ENCODE peak calls at places on chromosomes 1 and 21, in four cellular contexts. D, H, O and R are unnamed samples.

GRCh38 chr21:36783612-36784383 is 84.9 kb downstream of the SIM2 start:
- DNase-seq in D (no peak), H (no peak), O (peak), R (no peak)

GRCh38 chr1:11701551-11701961 is 10.0 kb downstream of the DRAXIN start:
- DNase-seq in D (no peak), H (no peak), O (no peak), R (no peak)

GRCh38 chr1:201659576-201659975 is 120.6 kb downstream of the NAV1 start:
- DNase-seq in D (no peak), H (no peak), O (no peak), R (no peak)

GRCh38 chr1:111739984-111740765 is 980 bp upstream of the INKA2 start:
- DNase-seq in D (peak), H (no peak), O (no peak), R (peak)

GRCh38 chr1:234858722-234859121 is 248.7 kb upstream of the IRF2BP2 start:
- DNase-seq in D (no peak), H (no peak), O (no peak), R (no peak)

GRCh38 chr1:228323401-228323800 is 83.2 kb downstream of the TRIM11 start:
- DNase-seq in D (no peak), H (no peak), O (no peak), R (no peak)

GRCh38 chr1:89911186-89911976 is 83.5 kb upstream of the ZNF326 start:
- DNase-seq in D (no peak), H (no peak), O (no peak), R (no peak)

GRCh38 chr1:15167386-15167785 is 13.8 kb downstream of the TMEM51 start:
- DNase-seq in D (no peak), H (no peak), O (no peak), R (no peak)

GRCh38 chr1:204287466-204287881 is 72.3 kb downstream of the PLEKHA6 start:
- DNase-seq in D (no peak), H (no peak), O (no peak), R (no peak)

GRCh38 chr21:33110340-33110715 is 40.4 kb downstream of the OLIG1 start:
- DNase-seq in D (no peak), H (no peak), O (no peak), R (no peak)

GRCh38 chr1:68231627-68232303 is 558 bp downstream of the WLS start:
- DNase-seq in D (no peak), H (no peak), O (no peak), R (peak)

GRCh38 chr1:26957306-26957705 is 3.0 kb downstream of the KDF1 start:
- DNase-seq in D (no peak), H (no peak), O (no peak), R (no peak)

GRCh38 chr1:10726355-10726754 is 70.1 kb downstream of the CASZ1 start:
- DNase-seq in D (no peak), H (no peak), O (no peak), R (no peak)

GRCh38 chr1:158149577-158150269 is 31.0 kb upstream of the CD1D start:
- DNase-seq in D (peak), H (peak), O (peak), R (peak)

GRCh38 chr1:214008791-214009612 is 21.2 kb downstream of the PROX1 start:
- DNase-seq in D (no peak), H (no peak), O (no peak), R (no peak)

GRCh38 chr1:116820362-116820761 is 66.1 kb downstream of the CD2 start:
- DNase-seq in D (no peak), H (no peak), O (no peak), R (no peak)

GRCh38 chr21:46509760-46510159 is 51.1 kb downstream of the DIP2A start:
- DNase-seq in D (no peak), H (no peak), O (peak), R (no peak)

GRCh38 chr1:70361727-70362413 is 7.3 kb upstream of the ANKRD13C start:
- DNase-seq in D (no peak), H (no peak), O (no peak), R (no peak)

GRCh38 chr1:113388621-113389355 is 1.5 kb upstream of the MAGI3 start:
- DNase-seq in D (peak), H (no peak), O (peak), R (peak)

GRCh38 chr1:74392186-74392585 is 120.2 kb downstream of the LRRC53 start:
- DNase-seq in D (no peak), H (no peak), O (no peak), R (no peak)

GRCh38 chr1:29912413-29912812 is 676.1 kb downstream of the PTPRU start:
- DNase-seq in D (no peak), H (no peak), O (peak), R (no peak)

GRCh38 chr1:165674599-165674998 is 23.8 kb downstream of the ALDH9A1 start:
- DNase-seq in D (no peak), H (no peak), O (no peak), R (no peak)

GRCh38 chr1:6700853-6701436 is 671 bp downstream of the DNAJC11 start:
- DNase-seq in D (no peak), H (no peak), O (no peak), R (no peak)

GRCh38 chr21:45080639-45081414 is 6.4 kb downstream of the ADARB1 start:
- DNase-seq in D (no peak), H (no peak), O (no peak), R (no peak)

GRCh38 chr1:62438163-62438562 is 1.3 kb downstream of the USP1 start:
- DNase-seq in D (no peak), H (no peak), O (no peak), R (no peak)

GRCh38 chr1:162013289-162013688 is 10.4 kb downstream of the OLFML2B start:
- DNase-seq in D (no peak), H (no peak), O (no peak), R (no peak)

GRCh38 chr1:162009501-162010174 is 14.0 kb downstream of the OLFML2B start:
- DNase-seq in D (no peak), H (no peak), O (no peak), R (no peak)

GRCh38 chr1:162008799-162009198 is 14.9 kb downstream of the OLFML2B start:
- DNase-seq in D (no peak), H (no peak), O (no peak), R (no peak)

GRCh38 chr1:162010175-162010506 is 13.5 kb downstream of the OLFML2B start:
- DNase-seq in D (no peak), H (no peak), O (no peak), R (no peak)

DNA sequence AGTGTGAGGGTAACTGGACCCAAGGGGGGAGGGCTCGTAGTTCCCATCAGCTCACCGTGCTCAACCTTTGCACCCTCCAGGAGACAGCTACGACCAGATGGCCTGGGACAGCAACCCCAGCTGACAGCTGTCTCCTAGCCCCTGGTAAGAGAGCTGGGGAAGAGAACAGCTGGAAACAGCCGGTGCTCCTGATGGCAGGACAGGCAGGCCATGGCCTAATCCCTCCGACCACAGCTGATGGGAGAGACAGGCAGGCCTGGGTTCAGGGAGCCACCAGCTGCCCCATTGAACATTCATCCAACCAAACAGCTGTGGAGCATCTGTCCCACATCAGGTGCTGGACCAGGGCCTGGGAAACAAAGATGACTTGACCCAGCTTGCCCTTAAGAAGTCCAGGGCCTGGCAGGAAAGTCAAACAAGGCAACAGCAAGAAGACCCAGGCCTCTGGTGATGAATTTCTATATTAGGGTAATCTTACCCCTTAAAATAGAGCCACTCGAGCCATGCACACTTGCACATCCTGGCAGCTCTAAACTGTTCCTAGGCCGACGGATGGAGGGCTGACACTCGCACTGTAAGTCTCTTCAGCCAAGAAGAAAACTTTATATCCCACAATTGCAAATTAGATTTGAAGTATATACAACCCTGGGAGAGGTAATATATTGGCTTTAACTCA is 12.2 kb downstream of the OLFML2B start:
- DNase-seq in D (no peak), H (no peak), O (no peak), R (no peak)
- TF ChIP-seq FOXK2 in D (no peak), H (no peak), O (no peak), R (no peak)

DNA sequence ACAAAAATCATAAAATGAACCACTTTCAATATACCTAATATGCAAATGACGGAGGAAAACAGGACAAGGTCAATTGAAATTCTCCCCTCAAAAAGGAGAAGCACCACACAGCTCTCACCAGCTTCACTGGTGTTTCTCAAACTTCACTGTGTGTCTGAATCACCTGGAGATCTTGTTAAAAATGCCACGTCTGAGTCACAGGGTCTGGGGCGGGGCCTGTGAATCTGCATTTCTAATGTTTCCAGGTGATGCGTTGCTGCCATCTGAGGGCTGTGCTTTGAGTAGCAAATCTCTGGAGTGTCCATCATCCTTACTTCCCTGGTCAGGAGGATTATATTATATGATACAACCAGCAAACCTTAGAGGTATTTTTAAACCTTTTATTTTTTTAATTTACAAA is 9.0 kb downstream of the CLDN19 start:
- DNase-seq in D (peak), H (no peak), O (no peak), R (no peak)
- TF ChIP-seq BHLHE40 in D (no peak), H (no peak), O (no peak), R (no peak)

GRCh38 chr1:223430221-223430620 is 37.0 kb downstream of the CCDC185 start:
- DNase-seq in D (no peak), H (no peak), O (no peak), R (no peak)

GRCh38 chr1:223426936-223427335 is 33.7 kb downstream of the CCDC185 start:
- DNase-seq in D (no peak), H (no peak), O (no peak), R (no peak)

GRCh38 chr1:223425550-223425949 is 32.3 kb downstream of the CCDC185 start:
- DNase-seq in D (no peak), H (no peak), O (no peak), R (no peak)

GRCh38 chr1:223429821-223430220 is 36.6 kb downstream of the CCDC185 start:
- DNase-seq in D (no peak), H (no peak), O (no peak), R (no peak)

GRCh38 chr1:223429313-223429731 is 36.1 kb downstream of the CCDC185 start:
- DNase-seq in D (no peak), H (no peak), O (no peak), R (no peak)
- TF ChIP-seq FOXK2 in D (no peak), H (no peak), O (no peak), R (no peak)

GRCh38 chr1:241551759-241552638 is 19.8 kb downstream of the KMO start:
- DNase-seq in D (peak), H (peak), O (no peak), R (no peak)
- TF ChIP-seq BHLHE40 in D (peak), H (peak), O (no peak), R (no peak)

DNA sequence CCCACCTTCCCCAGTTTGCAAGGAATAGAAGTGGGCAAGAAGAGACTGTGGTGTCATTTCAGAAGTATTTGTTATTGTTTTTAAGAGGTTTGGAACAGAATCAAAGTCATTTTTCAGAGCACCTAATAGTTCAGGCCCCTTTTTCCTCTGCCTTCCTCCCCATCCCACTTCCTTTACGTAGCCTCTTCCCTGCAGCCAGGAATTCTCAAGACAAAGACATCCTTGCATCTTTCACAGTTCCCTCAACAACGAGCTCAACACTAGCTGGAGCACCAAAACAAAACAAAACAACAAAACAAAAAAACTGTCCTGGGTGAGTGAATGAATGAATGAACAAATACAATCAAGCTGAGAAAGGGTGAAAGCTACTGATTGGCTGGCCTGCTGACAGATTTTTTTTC is 7.0 kb downstream of the PALMD start:
- DNase-seq in D (no peak), H (no peak), O (no peak), R (no peak)
- TF ChIP-seq FOXK2 in D (no peak), H (no peak), O (no peak), R (no peak)